ENCODE peak calls at places on chromosomes 4 and X, in six cellular contexts. C is B cell, G is kidney epithelial cell, K is HCT116, S is pancreas, P is AG04450. I is an unnamed sample.

GRCh38 chr4:153207561-153207960 is 3.3 kb downstream of the TRIM2 start:
- DNase-seq in K (no peak), G (no peak), P (no peak), S (peak; percentile 63), C (no peak), I (peak; percentile 57)

GRCh38 chrX:18676470-18676869 is 4.6 kb upstream of the RS1 start:
- DNase-seq in S (no peak), G (no peak), P (no peak), C (no peak), K (no peak), I (peak; percentile 28)

GRCh38 chrX:30504309-30504708 is 73.3 kb downstream of the TASL start:
- DNase-seq in C (no peak), P (no peak), K (peak; percentile 16), G (no peak), S (no peak), I (no peak)

GRCh38 chrX:78357342-78358055 is 30.1 kb upstream of the CYSLTR1 start:
- DNase-seq in S (no peak), G (no peak), P (no peak), K (no peak), C (no peak), I (no peak)

GRCh38 chr4:26048378-26048882 is 134.4 kb downstream of the SMIM20 start:
- DNase-seq in G (no peak), K (no peak), S (no peak), C (no peak), P (peak; percentile 74), I (no peak)

GRCh38 chr4:141131738-141132688 is 1.3 kb downstream of the RNF150 start:
- DNase-seq in S (peak; percentile 65), C (no peak), K (no peak), P (no peak), G (no peak), I (peak; percentile 25)

GRCh38 chr4:169410839-169411770 is 140.3 kb upstream of the SH3RF1 start:
- DNase-seq in K (no peak), G (peak; percentile 14), P (peak; percentile 16), S (no peak), C (no peak), I (peak; percentile 56)

GRCh38 chr4:89056292-89056952 is 563 bp downstream of the FAM13A start:
- DNase-seq in C (no peak), G (no peak), K (no peak), S (no peak), P (no peak), I (no peak)

GRCh38 chrX:150365953-150366911 is 3.1 kb downstream of the MAMLD1 start:
- DNase-seq in P (no peak), C (no peak), K (no peak), G (no peak), S (no peak), I (peak; percentile 46)

GRCh38 chrX:39652336-39652735 is 445.4 kb downstream of the BCOR start:
- DNase-seq in C (peak; percentile 40), K (peak; percentile 6), S (no peak), G (no peak), P (no peak), I (peak; percentile 10)

GRCh38 chrX:2320580-2321327 is 180.0 kb downstream of the DHRSX start:
- DNase-seq in K (no peak), P (peak; percentile 41), G (no peak), C (no peak), S (no peak), I (no peak)

GRCh38 chrX:13775837-13776236 is 41.1 kb downstream of the GPM6B start:
- DNase-seq in K (no peak), C (no peak), G (no peak), S (no peak), P (no peak), I (no peak)

GRCh38 chrX:13780868-13781427 is 35.9 kb downstream of the GPM6B start:
- DNase-seq in S (no peak), K (no peak), G (no peak), C (no peak), P (no peak), I (no peak)

GRCh38 chrX:13778916-13779315 is 38.0 kb downstream of the GPM6B start:
- DNase-seq in P (no peak), K (no peak), S (no peak), G (no peak), C (no peak), I (peak; percentile 4)

GRCh38 chrX:13774696-13775095 is 40.1 kb downstream of the OFD1 start:
- DNase-seq in S (no peak), G (no peak), P (no peak), C (no peak), K (no peak), I (no peak)

GRCh38 chrX:13776387-13776786 is 40.5 kb downstream of the GPM6B start:
- DNase-seq in S (no peak), P (no peak), C (no peak), K (no peak), G (no peak), I (no peak)
- TF ChIP-seq CTCF in S (no peak), P (no peak), C (no peak), K (no peak), G (no peak), I (no peak)

DNA sequence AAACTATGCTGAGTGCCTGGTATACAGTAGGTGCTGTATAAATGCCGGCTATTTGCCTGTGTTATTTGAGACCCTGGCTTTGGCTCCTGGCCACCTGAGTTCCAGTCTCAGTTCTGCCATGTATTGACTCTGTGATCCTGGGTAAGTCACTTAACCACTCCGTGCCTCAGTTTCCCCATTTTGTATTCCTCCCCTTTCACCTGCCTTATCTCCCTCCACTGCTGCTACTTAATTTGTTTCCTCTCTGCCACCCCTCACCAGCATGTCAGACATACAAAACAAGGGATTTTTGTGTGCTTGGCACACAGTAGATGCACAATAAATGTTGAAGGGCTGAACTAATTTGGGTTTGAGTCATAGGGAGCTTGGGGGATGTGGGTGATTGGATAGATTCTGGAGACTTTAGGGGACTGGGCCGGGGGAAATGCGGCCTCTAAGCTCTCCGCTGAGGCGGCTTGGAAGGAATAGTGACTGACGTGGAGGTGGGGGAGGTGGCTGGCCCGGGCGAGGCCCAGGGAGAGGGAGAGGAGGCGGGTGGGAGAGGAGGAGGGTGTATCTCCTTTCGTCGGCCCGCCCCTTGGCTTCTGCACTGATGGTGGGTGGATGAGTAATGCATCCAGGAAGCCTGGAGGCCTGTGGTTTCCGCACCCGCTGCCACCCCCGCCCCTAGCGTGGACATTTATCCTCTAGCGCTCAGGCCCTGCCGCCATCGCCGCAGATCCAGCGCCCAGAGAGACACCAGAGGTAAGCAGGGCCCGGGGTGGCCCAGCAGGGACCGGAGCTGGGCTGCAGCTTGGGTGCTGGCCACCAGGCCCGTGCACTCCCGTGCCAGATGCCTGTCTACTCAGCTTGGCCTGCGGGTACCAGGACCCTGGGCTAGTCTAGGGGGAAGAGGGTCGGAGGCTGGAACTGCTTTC is at the start of gene TIMP1:
- DNase-seq in P (peak; percentile 78), G (peak; percentile 54), K (peak; percentile 75), C (peak; percentile 59), S (peak; percentile 75), I (peak; percentile 74)
- TF ChIP-seq CTCF in P (no peak), G (no peak), K (no peak), C (no peak), S (no peak), I (no peak)

GRCh38 chr4:117164338-117164737 is 79.0 kb upstream of the TRAM1L1 start:
- DNase-seq in P (no peak), K (peak; percentile 12), S (no peak), C (no peak), G (no peak), I (no peak)
- TF ChIP-seq CTCF in P (no peak), K (no peak), S (no peak), C (no peak), G (no peak), I (no peak)

GRCh38 chr4:6723851-6724250 is 7.9 kb downstream of the BLOC1S4 start:
- DNase-seq in G (no peak), K (no peak), C (no peak), P (no peak), S (no peak), I (no peak)
- TF ChIP-seq CTCF in G (no peak), K (no peak), C (no peak), P (no peak), S (no peak), I (no peak)

DNA sequence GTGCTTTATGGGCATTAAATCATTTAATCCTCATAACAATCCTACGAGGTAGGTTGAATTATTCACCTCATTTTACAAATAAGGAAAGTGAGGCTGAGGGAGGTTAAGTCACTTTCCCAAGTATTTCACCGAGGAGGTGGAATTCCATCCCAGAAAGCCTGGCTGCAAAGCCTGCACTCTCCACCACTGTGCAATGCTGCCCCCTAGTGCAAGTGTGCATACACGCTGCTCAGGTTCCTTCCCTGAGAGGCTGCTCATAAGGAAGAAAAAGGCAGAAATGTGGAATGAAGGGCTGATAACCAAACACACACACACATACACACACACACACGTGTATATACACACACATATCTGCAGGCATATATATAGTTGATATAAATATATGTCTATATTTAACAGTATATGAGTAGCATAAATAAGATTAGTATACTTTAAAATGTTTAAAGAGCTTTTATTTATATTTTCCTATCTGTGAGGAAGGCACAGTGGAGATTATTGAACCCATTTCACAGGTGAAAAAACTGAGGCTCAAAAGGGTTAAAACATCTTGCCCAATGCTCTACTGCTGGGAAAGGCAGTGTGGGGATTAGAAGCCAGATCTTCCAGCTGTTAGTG is 714.5 kb upstream of the TENM3 start:
- DNase-seq in S (peak; percentile 82), G (peak; percentile 19), K (peak; percentile 54), P (peak; percentile 45), C (no peak), I (peak; percentile 93)
- TF ChIP-seq CTCF in S (peak; percentile 56), G (peak; percentile 88), K (peak; percentile 78), P (peak; percentile 97), C (peak; percentile 38), I (peak; percentile 91)

GRCh38 chrX:113741744-113742143 is 842.1 kb upstream of the HTR2C start:
- DNase-seq in S (no peak), G (no peak), C (no peak), K (peak; percentile 18), P (no peak), I (peak; percentile 14)
- TF ChIP-seq CTCF in S (no peak), G (peak; percentile 39), C (no peak), K (peak; percentile 19), P (no peak), I (no peak)

I was measured in endothelial cell.